ENCODE peak calls at places on chromosomes 12 and 14, in nine cellular contexts. P, J, L, X, H, S, W, V and F are unnamed samples.

GRCh38 chr14:99863059-99863458 is 69.8 kb downstream of the EML1 start:
- DNase-seq in P (no peak), J (no peak), L (no peak), X (no peak), H (no peak), S (no peak), W (no peak), V (no peak), F (no peak)

GRCh38 chr14:21866479-21866878 is 192.9 kb upstream of the OR4E1 start:
- DNase-seq in P (no peak), J (no peak), L (no peak), X (no peak), H (no peak), S (no peak), W (no peak), V (no peak), F (no peak)

GRCh38 chr14:64722842-64723447 is 18.7 kb downstream of the PLEKHG3 start:
- DNase-seq in P (no peak), J (no peak), L (peak; percentile 82), X (no peak), H (no peak), S (no peak), W (no peak), V (no peak), F (no peak)

GRCh38 chr12:103955811-103956514 is 9.7 kb upstream of the TDG start:
- DNase-seq in P (no peak), J (no peak), L (no peak), X (no peak), H (peak; percentile 12), S (no peak), W (no peak), V (no peak), F (no peak)

GRCh38 chr12:13377698-13378097 is 181.2 kb downstream of the EMP1 start:
- DNase-seq in P (no peak), J (no peak), L (no peak), X (no peak), H (no peak), S (no peak), W (no peak), V (no peak), F (no peak)

GRCh38 chr12:40911676-40912075 is 219.4 kb downstream of the CNTN1 start:
- DNase-seq in P (no peak), J (no peak), L (no peak), X (no peak), H (no peak), S (no peak), W (no peak), V (no peak), F (no peak)

GRCh38 chr14:79496701-79497100 is 714.6 kb downstream of the DIO2 start:
- DNase-seq in P (no peak), J (no peak), L (no peak), X (no peak), H (no peak), S (no peak), W (no peak), V (no peak), F (no peak)

GRCh38 chr14:67420102-67420739 is 8.3 kb upstream of the PLEK2 start:
- DNase-seq in P (no peak), J (no peak), L (no peak), X (peak; percentile 21), H (peak; percentile 71), S (no peak), W (no peak), V (peak; percentile 87), F (no peak)

GRCh38 chr14:22460461-22461195 is 128.4 kb downstream of the DAD1 start:
- DNase-seq in P (no peak), J (no peak), L (no peak), X (no peak), H (no peak), S (no peak), W (no peak), V (no peak), F (no peak)

GRCh38 chr12:6158263-6158662 is 33.8 kb upstream of the VWF start:
- DNase-seq in P (no peak), J (peak; percentile 21), L (no peak), X (no peak), H (no peak), S (no peak), W (no peak), V (no peak), F (no peak)

GRCh38 chr12:100721193-100721592 is 73.4 kb upstream of the ANO4 start:
- DNase-seq in P (no peak), J (no peak), L (no peak), X (no peak), H (no peak), S (no peak), W (no peak), V (no peak), F (no peak)

GRCh38 chr12:12182926-12183325 is 83.9 kb downstream of the LRP6 start:
- DNase-seq in P (peak; percentile 48), J (no peak), L (no peak), X (no peak), H (no peak), S (no peak), W (no peak), V (no peak), F (peak; percentile 32)